ENCODE peak calls at places on chromosomes 13 and 19, in six cellular contexts. W is upper lobe of left lung, Z is suprapubic skin, T is endothelial cell of umbilical vein, H is GM12891, Y is Panc1. Q is an unnamed sample.

GRCh38 chr13:34037636-34038325 is 219.8 kb downstream of the RFC3 start:
- DNase-seq in H (no peak), Y (no peak), W (no peak), Z (no peak), T (no peak), Q (no peak)

GRCh38 chr19:6817179-6817578 is 44.7 kb downstream of the VAV1 start:
- DNase-seq in Z (no peak), T (no peak), Y (no peak), W (no peak), H (no peak), Q (no peak)

GRCh38 chr19:6593651-6594416 is 2.9 kb upstream of the CD70 start:
- DNase-seq in W (no peak), Z (no peak), H (no peak), T (no peak), Y (no peak), Q (no peak)

GRCh38 chr19:49997709-49998108 is 27.5 kb downstream of the VRK3 start:
- DNase-seq in H (peak; percentile 46), Y (no peak), W (no peak), T (peak; percentile 42), Z (no peak), Q (peak; percentile 51)

GRCh38 chr19:55146648-55147218 is 2.3 kb downstream of the TNNT1 start:
- DNase-seq in Z (no peak), Y (no peak), T (no peak), H (no peak), W (no peak), Q (no peak)

GRCh38 chr13:39321578-39321977 is 281.4 kb downstream of the LHFPL6 start:
- DNase-seq in W (no peak), H (no peak), T (no peak), Y (no peak), Z (no peak), Q (no peak)

GRCh38 chr19:6761053-6761676 is 6.1 kb downstream of the SH2D3A start:
- DNase-seq in Y (no peak), H (no peak), W (no peak), Z (no peak), T (no peak), Q (no peak)

GRCh38 chr19:18763674-18764590 is 27.2 kb downstream of the COMP start:
- DNase-seq in W (peak; percentile 68), T (no peak), H (no peak), Z (no peak), Y (no peak), Q (no peak)

GRCh38 chr13:44498969-44499368 is 77.2 kb downstream of the TSC22D1 start:
- DNase-seq in W (no peak), Y (no peak), H (no peak), T (no peak), Z (no peak), Q (no peak)

GRCh38 chr19:38556521-38557174 is 61.1 kb downstream of the MAP4K1 start:
- DNase-seq in Y (peak; percentile 67), W (no peak), H (no peak), T (no peak), Z (no peak), Q (no peak)

GRCh38 chr13:113839536-113840204 is 24.2 kb downstream of the GAS6 start:
- DNase-seq in Z (no peak), Y (no peak), T (no peak), H (no peak), W (no peak), Q (no peak)

GRCh38 chr13:110965038-110965754 is 50.3 kb upstream of the ANKRD10 start:
- DNase-seq in Y (peak; percentile 45), H (no peak), Z (no peak), W (no peak), T (peak; percentile 28), Q (no peak)

GRCh38 chr19:32489971-32490370 is 84.4 kb downstream of the DPY19L3 start:
- DNase-seq in T (no peak), H (no peak), Z (no peak), Y (no peak), W (no peak), Q (no peak)

GRCh38 chr13:113451951-113452421 is 1.3 kb downstream of the ADPRHL1 start:
- DNase-seq in Z (no peak), Y (no peak), W (no peak), H (no peak), T (no peak), Q (no peak)

GRCh38 chr13:35771898-35772297 is 295.4 kb upstream of the MAB21L1 start:
- DNase-seq in H (no peak), W (no peak), Z (no peak), T (no peak), Y (no peak), Q (no peak)

GRCh38 chr19:53085496-53085895 is 17.7 kb downstream of the ZNF160 start:
- DNase-seq in H (no peak), W (no peak), T (no peak), Z (no peak), Y (no peak), Q (no peak)

GRCh38 chr19:35154535-35155406 is at the start of gene FXYD5:
- DNase-seq in T (peak; percentile 79), Y (no peak), H (peak; percentile 69), Z (peak; percentile 86), W (peak; percentile 79), Q (peak; percentile 69)

GRCh38 chr13:105719861-105720260 is 815.6 kb downstream of the EFNB2 start:
- DNase-seq in Z (no peak), T (no peak), W (no peak), Y (no peak), H (no peak), Q (no peak)

GRCh38 chr13:105721056-105721455 is 814.4 kb downstream of the EFNB2 start:
- DNase-seq in Y (no peak), Z (no peak), H (no peak), T (peak; percentile 44), W (no peak), Q (no peak)
- TF ChIP-seq POLR2AphosphoS5 in Y (no peak), Z (no peak), H (no peak), T (no peak), W (no peak), Q (no peak)

GRCh38 chr13:102800145-102801041 is 1.5 kb downstream of the BIVM start:
- DNase-seq in W (peak; percentile 77), T (peak; percentile 79), H (peak; percentile 85), Z (peak; percentile 90), Y (peak; percentile 10), Q (peak; percentile 83)
- TF ChIP-seq POLR2AphosphoS5 in W (peak; percentile 10), T (peak; percentile 21), H (peak; percentile 53), Z (no peak), Y (no peak), Q (no peak)

GRCh38 chr13:23898101-23898500 is 799 bp upstream of the C1QTNF9B start:
- DNase-seq in Z (no peak), T (no peak), H (no peak), W (no peak), Y (no peak), Q (no peak)
- TF ChIP-seq POLR2AphosphoS5 in Z (no peak), T (no peak), H (no peak), W (no peak), Y (no peak), Q (no peak)

DNA sequence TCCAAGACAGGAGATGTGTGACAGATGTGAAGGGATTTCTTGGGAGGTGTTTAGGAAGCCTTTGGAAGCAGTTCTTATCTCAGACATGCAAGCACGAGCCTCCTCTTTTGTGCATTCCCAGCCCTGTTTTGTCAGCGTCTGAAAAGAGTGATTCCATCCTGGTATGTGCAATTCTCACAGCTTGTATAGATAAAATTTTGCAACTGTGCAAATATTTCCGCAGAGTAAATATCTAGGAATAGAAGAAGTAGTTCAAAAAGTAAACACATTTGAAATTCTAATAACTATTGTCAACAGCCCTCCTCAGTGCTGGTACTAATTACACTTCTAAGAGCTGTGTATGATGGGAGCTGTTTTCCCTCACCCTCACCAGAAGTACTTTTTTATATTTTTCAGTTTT is 72.4 kb upstream of the C1QTNF9B start:
- DNase-seq in Y (no peak), Z (no peak), T (no peak), W (no peak), H (no peak), Q (no peak)
- TF ChIP-seq POLR2AphosphoS5 in Y (no peak), Z (no peak), T (no peak), W (no peak), H (no peak), Q (no peak)

Q was measured in GM12892.